ENCODE peak calls at places on chromosomes 16 and 17, in four cellular contexts. One of them, this sample, is unnamed.
A peak's percentile ranks its signal among the peaks of the same experiment; 100 is the strongest.

GRCh38 chr16:88614818-88615580 is 23.4 kb upstream of the IL17C start:
- DNase-seq in testis: no peak
- DNase-seq in H1: no peak
- DNase-seq in heart left ventricle: no peak
- DNase-seq in this sample: no peak

GRCh38 chr17:82848022-82848592 is 8.3 kb upstream of the ZNF750 start:
- DNase-seq in testis: no peak
- DNase-seq in heart left ventricle: no peak
- DNase-seq in H1: no peak
- DNase-seq in this sample: peak; percentile 62

GRCh38 chr16:84464116-84464515 is 40.3 kb downstream of the MEAK7 start:
- DNase-seq in heart left ventricle: no peak
- DNase-seq in H1: no peak
- DNase-seq in testis: peak; percentile 0
- DNase-seq in this sample: no peak

GRCh38 chr17:21029032-21029431 is 13.8 kb downstream of the USP22 start:
- DNase-seq in testis: no peak
- DNase-seq in H1: no peak
- DNase-seq in heart left ventricle: no peak
- DNase-seq in this sample: no peak

GRCh38 chr17:68182940-68183551 is 64.8 kb upstream of the AMZ2 start:
- DNase-seq in testis: no peak
- DNase-seq in H1: no peak
- DNase-seq in heart left ventricle: no peak
- DNase-seq in this sample: no peak

GRCh38 chr17:14205992-14206461 is 30.6 kb downstream of the CDRT15 start:
- DNase-seq in heart left ventricle: peak; percentile 85
- DNase-seq in testis: no peak
- DNase-seq in H1: no peak
- DNase-seq in this sample: no peak

GRCh38 chr16:53024045-53024444 is 28.7 kb downstream of the CHD9NB start:
- DNase-seq in testis: no peak
- DNase-seq in H1: no peak
- DNase-seq in heart left ventricle: no peak
- DNase-seq in this sample: no peak

GRCh38 chr17:82257473-82257872 is 16.0 kb downstream of the CSNK1D start:
- DNase-seq in testis: peak; percentile 65
- DNase-seq in heart left ventricle: no peak
- DNase-seq in H1: no peak
- DNase-seq in this sample: no peak

GRCh38 chr16:84685210-84685609 is 14.6 kb upstream of the USP10 start:
- DNase-seq in testis: no peak
- DNase-seq in H1: no peak
- DNase-seq in heart left ventricle: no peak
- DNase-seq in this sample: no peak

GRCh38 chr16:12210258-12210880 is 233.8 kb downstream of the SNX29 start:
- DNase-seq in testis: no peak
- DNase-seq in H1: no peak
- DNase-seq in heart left ventricle: no peak
- DNase-seq in this sample: no peak

GRCh38 chr16:82091225-82091624 is 56.2 kb downstream of the HSD17B2 start:
- DNase-seq in H1: no peak
- DNase-seq in heart left ventricle: no peak
- DNase-seq in testis: no peak
- DNase-seq in this sample: no peak

GRCh38 chr17:21049457-21049856 is 6.6 kb upstream of the USP22 start:
- DNase-seq in heart left ventricle: no peak
- DNase-seq in testis: no peak
- DNase-seq in H1: no peak
- DNase-seq in this sample: no peak

GRCh38 chr17:42354956-42355843 is 33.0 kb downstream of the STAT3 start:
- DNase-seq in testis: no peak
- DNase-seq in H1: no peak
- DNase-seq in heart left ventricle: no peak
- DNase-seq in this sample: no peak
- H3K27ac ChIP-seq in testis: no peak overlapping the region
- H3K27ac ChIP-seq in H1: peak overlapping the region; percentile 33
- H3K27ac ChIP-seq in heart left ventricle: no peak overlapping the region
- H3K27ac ChIP-seq in this sample: no peak overlapping the region

GRCh38 chr16:20344630-20345029 is 7.9 kb downstream of the UMOD start:
- DNase-seq in heart left ventricle: no peak
- DNase-seq in testis: no peak
- DNase-seq in H1: no peak
- DNase-seq in this sample: no peak

GRCh38 chr16:20349615-20350014 is 2.9 kb downstream of the UMOD start:
- DNase-seq in H1: no peak
- DNase-seq in testis: no peak
- DNase-seq in heart left ventricle: no peak
- DNase-seq in this sample: no peak

GRCh38 chr16:20347666-20348364 is 4.7 kb downstream of the UMOD start:
- DNase-seq in H1: no peak
- DNase-seq in testis: no peak
- DNase-seq in heart left ventricle: no peak
- DNase-seq in this sample: no peak

GRCh38 chr16:20352615-20353014 is at the start of gene UMOD:
- DNase-seq in testis: no peak
- DNase-seq in heart left ventricle: no peak
- DNase-seq in H1: no peak
- DNase-seq in this sample: no peak

GRCh38 chr16:20348365-20349185 is 3.9 kb downstream of the UMOD start:
- DNase-seq in heart left ventricle: no peak
- DNase-seq in H1: peak; percentile 39
- DNase-seq in testis: peak; percentile 27
- DNase-seq in this sample: no peak
- TF ChIP-seq CTCF in heart left ventricle: no peak
- TF ChIP-seq CTCF in H1: peak; percentile 72
- TF ChIP-seq CTCF in testis: no peak
- TF ChIP-seq CTCF in this sample: no peak

GRCh38 chr17:5705876-5706420 is 121.6 kb upstream of the NLRP1 start:
- DNase-seq in testis: no peak
- DNase-seq in H1: no peak
- DNase-seq in heart left ventricle: no peak
- DNase-seq in this sample: no peak

GRCh38 chr17:5707482-5707881 is 123.2 kb upstream of the NLRP1 start:
- DNase-seq in heart left ventricle: no peak
- DNase-seq in H1: no peak
- DNase-seq in testis: no peak
- DNase-seq in this sample: no peak

GRCh38 chr17:5708344-5708743 is 124.0 kb upstream of the NLRP1 start:
- DNase-seq in testis: no peak
- DNase-seq in heart left ventricle: no peak
- DNase-seq in H1: no peak
- DNase-seq in this sample: no peak

GRCh38 chr17:5705081-5705875 is 121.0 kb upstream of the NLRP1 start:
- DNase-seq in H1: no peak
- DNase-seq in testis: no peak
- DNase-seq in heart left ventricle: no peak
- DNase-seq in this sample: no peak

GRCh38 chr17:5706835-5707234 is 122.5 kb upstream of the NLRP1 start:
- DNase-seq in H1: no peak
- DNase-seq in testis: peak; percentile 61
- DNase-seq in heart left ventricle: no peak
- DNase-seq in this sample: peak; percentile 75
- H3K27me3 ChIP-seq in H1: no peaks in the 10 kb centered on the region
- H3K27me3 ChIP-seq in testis: no peaks in the 10 kb centered on the region
- H3K27me3 ChIP-seq in heart left ventricle: peaks cover 10% of the 10 kb centered on the region
- H3K27me3 ChIP-seq in this sample: no peaks in the 10 kb centered on the region

GRCh38 chr16:78745491-78746019 is 646.1 kb downstream of the WWOX start:
- DNase-seq in testis: no peak
- DNase-seq in H1: no peak
- DNase-seq in heart left ventricle: no peak
- DNase-seq in this sample: no peak
- H3K27ac ChIP-seq in testis: no peak overlapping the region
- H3K27ac ChIP-seq in H1: no peak overlapping the region
- H3K27ac ChIP-seq in heart left ventricle: no peak overlapping the region
- H3K27ac ChIP-seq in this sample: peak overlapping the region; percentile 49

DNA sequence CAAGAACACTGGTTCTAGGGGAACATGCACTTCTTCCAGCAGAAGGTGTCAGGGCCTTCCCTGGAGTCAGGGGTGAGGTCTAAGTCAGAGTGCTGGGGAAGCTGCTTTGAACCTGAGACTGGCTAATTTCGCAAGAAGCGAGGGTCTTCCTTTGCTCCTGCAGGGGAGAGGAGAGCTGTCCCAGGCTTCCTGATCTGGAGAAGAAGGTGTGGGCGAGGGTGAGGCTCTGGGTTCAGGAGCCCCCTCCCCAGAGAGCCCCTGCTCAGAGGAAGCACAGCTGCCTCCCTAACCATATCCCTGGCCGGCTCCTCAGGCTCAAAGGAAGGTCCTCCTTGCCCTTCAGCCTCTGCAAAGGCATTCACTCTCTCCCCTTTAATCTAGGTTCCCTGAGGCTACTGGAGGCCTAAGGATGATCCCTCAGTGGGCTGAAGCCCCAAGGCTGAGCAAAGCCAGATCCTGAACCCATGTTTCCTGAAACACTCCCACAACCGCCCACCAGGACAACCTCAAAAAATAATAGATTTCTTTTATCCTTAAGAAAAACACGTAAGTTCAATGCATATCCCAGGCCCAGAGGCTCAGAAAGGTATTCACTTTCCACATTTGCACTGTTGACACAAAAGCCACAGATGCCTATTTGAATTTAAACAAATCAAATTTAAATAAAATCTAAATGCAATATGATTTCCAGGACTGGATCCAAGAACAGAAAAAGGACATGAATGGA is 71.4 kb upstream of the RCVRN start:
- DNase-seq in testis: no peak
- DNase-seq in heart left ventricle: no peak
- DNase-seq in H1: no peak
- DNase-seq in this sample: no peak
- TF ChIP-seq CTCF in testis: no peak
- TF ChIP-seq CTCF in heart left ventricle: no peak
- TF ChIP-seq CTCF in H1: no peak
- TF ChIP-seq CTCF in this sample: no peak

GRCh38 chr16:10933865-10934264 is 8.4 kb downstream of the DEXI start:
- DNase-seq in heart left ventricle: no peak
- DNase-seq in testis: no peak
- DNase-seq in H1: no peak
- DNase-seq in this sample: no peak
- H3K27me3 ChIP-seq in heart left ventricle: no peaks in the 10 kb centered on the region
- H3K27me3 ChIP-seq in testis: no peaks in the 10 kb centered on the region
- H3K27me3 ChIP-seq in H1: no peaks in the 10 kb centered on the region
- H3K27me3 ChIP-seq in this sample: no peaks in the 10 kb centered on the region

GRCh38 chr17:66301864-66302741 is at the start of gene PRKCA:
- DNase-seq in heart left ventricle: peak; percentile 90
- DNase-seq in H1: no peak
- DNase-seq in testis: peak; percentile 73
- DNase-seq in this sample: peak; percentile 79
- H3K27ac ChIP-seq in heart left ventricle: peak within 1 kb of the TSS; percentile 85
- H3K27ac ChIP-seq in H1: no peak within 1 kb of the TSS
- H3K27ac ChIP-seq in testis: peak within 1 kb of the TSS; percentile 83
- H3K27ac ChIP-seq in this sample: peak within 1 kb of the TSS; percentile 57

GRCh38 chr17:39077874-39078273 is 73.6 kb downstream of the PLXDC1 start:
- DNase-seq in H1: no peak
- DNase-seq in testis: no peak
- DNase-seq in heart left ventricle: no peak
- DNase-seq in this sample: no peak
- TF ChIP-seq CTCF in H1: peak; percentile 12
- TF ChIP-seq CTCF in testis: no peak
- TF ChIP-seq CTCF in heart left ventricle: no peak
- TF ChIP-seq CTCF in this sample: no peak

DNA sequence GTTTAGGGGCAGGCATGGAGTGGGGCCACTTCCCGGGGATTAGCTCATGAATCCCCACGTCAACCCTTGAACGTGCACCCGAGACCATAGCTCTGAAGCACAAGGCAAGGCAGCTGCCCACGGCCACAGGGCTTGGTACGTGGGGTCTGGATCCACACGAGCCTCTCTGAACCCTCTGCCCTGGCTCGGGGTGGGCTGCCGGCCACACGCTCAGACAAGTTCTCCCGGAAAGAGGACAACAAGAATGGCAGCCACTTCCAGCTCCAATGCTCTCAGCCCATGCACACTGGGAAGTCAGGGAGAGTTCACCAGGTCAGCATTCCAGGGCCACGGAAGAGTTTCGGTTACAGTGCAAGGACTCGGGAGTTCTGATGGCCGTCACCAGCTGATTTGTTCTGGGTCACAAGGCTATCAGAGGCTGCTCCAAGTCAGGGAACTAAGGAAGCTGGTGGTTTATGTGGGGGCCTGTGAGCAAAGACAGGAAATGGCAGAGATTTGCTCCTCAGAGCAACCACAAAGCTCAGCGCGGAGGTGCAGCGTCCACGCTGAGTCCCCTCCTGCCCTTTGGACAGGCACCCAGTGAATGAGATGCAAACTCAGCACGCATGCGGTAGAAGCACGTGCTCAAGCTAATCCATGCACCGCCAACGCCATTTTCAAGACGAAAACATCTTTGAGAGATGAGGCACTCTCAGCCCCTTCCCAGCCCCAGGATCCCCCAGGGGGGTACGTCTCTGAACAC is 356.4 kb downstream of the FOXL1 start:
- DNase-seq in H1: no peak
- DNase-seq in heart left ventricle: no peak
- DNase-seq in testis: no peak
- DNase-seq in this sample: no peak
- H3K27me3 ChIP-seq in H1: no peaks in the 10 kb centered on the region
- H3K27me3 ChIP-seq in heart left ventricle: no peaks in the 10 kb centered on the region
- H3K27me3 ChIP-seq in testis: no peaks in the 10 kb centered on the region
- H3K27me3 ChIP-seq in this sample: no peaks in the 10 kb centered on the region